ENCODE peak calls at places on chromosomes 4 and X, in six cellular contexts. G is NCI-H69, O is GM12892, R is glutamatergic neuron, K is posterior cingulate gyrus, N is T-cell. U is an unnamed sample.

GRCh38 chr4:7480423-7480822 is 45.7 kb upstream of the PSAPL1 start:
- DNase-seq in G (no peak), O (no peak), R (no peak), K (no peak), N (no peak), U (no peak)

GRCh38 chr4:41693629-41694028 is 54.9 kb downstream of the PHOX2B start:
- DNase-seq in G (peak), O (no peak), R (no peak), K (no peak), N (no peak), U (peak)

GRCh38 chrX:54358424-54359211 is 772 bp upstream of the WNK3 start:
- DNase-seq in G (peak), O (peak), R (peak), K (peak), N (peak), U (peak)

GRCh38 chr4:156685308-156685707 is 286.3 kb downstream of the PDGFC start:
- DNase-seq in G (no peak), O (no peak), R (no peak), K (no peak), N (no peak), U (peak)

GRCh38 chr4:173237722-173238121 is 69.1 kb downstream of the GALNT7 start:
- DNase-seq in G (peak), O (no peak), R (no peak), K (no peak), N (no peak), U (no peak)

GRCh38 chr4:142404191-142404611 is 441.9 kb downstream of the INPP4B start:
- DNase-seq in G (no peak), O (no peak), R (no peak), K (no peak), N (no peak), U (peak)

GRCh38 chrX:139052461-139052860 is 340.9 kb upstream of the FGF13 start:
- DNase-seq in G (no peak), O (no peak), R (no peak), K (no peak), N (no peak), U (no peak)

GRCh38 chr4:157978680-157979361 is 194.0 kb downstream of the GASK1B start:
- DNase-seq in G (peak), O (no peak), R (peak), K (peak), N (no peak), U (peak)

GRCh38 chr4:6298035-6298434 is 28.4 kb downstream of the WFS1 start:
- DNase-seq in G (no peak), O (no peak), R (no peak), K (no peak), N (no peak), U (peak)

GRCh38 chr4:84497220-84497834 is 1.8 kb downstream of the NKX6-1 start:
- DNase-seq in G (no peak), O (no peak), R (peak), K (no peak), N (no peak), U (peak)

GRCh38 chr4:138910914-138911336 is 104.7 kb upstream of the NOCT start:
- DNase-seq in G (peak), O (no peak), R (no peak), K (peak), N (no peak), U (peak)

GRCh38 chr4:48578132-48578964 is 88.3 kb downstream of the ZAR1 start:
- DNase-seq in G (peak), O (no peak), R (peak), K (peak), N (peak), U (peak)

GRCh38 chr4:87567191-87567590 is 38.0 kb upstream of the SPARCL1 start:
- DNase-seq in G (no peak), O (no peak), R (no peak), K (no peak), N (no peak), U (no peak)

GRCh38 chr4:163680390-163681098 is 186.1 kb downstream of the TMA16 start:
- DNase-seq in G (no peak), O (no peak), R (no peak), K (no peak), N (no peak), U (peak)

GRCh38 chr4:110211007-110211769 is 12.8 kb upstream of the ELOVL6 start:
- DNase-seq in G (peak), O (peak), R (no peak), K (no peak), N (peak), U (peak)

GRCh38 chr4:165398570-165398969 is 19.8 kb downstream of the CPE start:
- DNase-seq in G (peak), O (no peak), R (peak), K (no peak), N (no peak), U (peak)

GRCh38 chr4:3251691-3252479 is 2.9 kb downstream of the MSANTD1 start:
- DNase-seq in G (peak), O (no peak), R (peak), K (no peak), N (no peak), U (no peak)

GRCh38 chrX:142186103-142186502 is 19.0 kb downstream of the MAGEC2 start:
- DNase-seq in G (no peak), O (no peak), R (no peak), K (no peak), N (no peak), U (no peak)

GRCh38 chr4:76125816-76126215 is 22.4 kb downstream of the NUP54 start:
- DNase-seq in G (no peak), O (no peak), R (no peak), K (no peak), N (no peak), U (no peak)

GRCh38 chr4:52984469-52984868 is 122.4 kb downstream of the RASL11B start:
- DNase-seq in G (no peak), O (no peak), R (no peak), K (no peak), N (no peak), U (peak)

GRCh38 chrX:69538321-69538876 is 34.3 kb downstream of the NALF2 start:
- DNase-seq in G (peak), O (peak), R (peak), K (peak), N (peak), U (peak)

GRCh38 chr4:101264993-101265815 is 82.1 kb downstream of the PPP3CA start:
- DNase-seq in G (no peak), O (no peak), R (no peak), K (no peak), N (no peak), U (no peak)

GRCh38 chr4:158532556-158533231 is 11.0 kb downstream of the RXFP1 start:
- DNase-seq in G (no peak), O (no peak), R (no peak), K (no peak), N (no peak), U (no peak)

GRCh38 chr4:118288097-118288496 is 64.7 kb downstream of the PRSS12 start:
- DNase-seq in G (no peak), O (no peak), R (no peak), K (no peak), N (no peak), U (peak)

GRCh38 chrX:123206222-123206621 is 22.1 kb downstream of the GRIA3 start:
- DNase-seq in G (no peak), O (no peak), R (peak), K (no peak), N (no peak), U (no peak)

GRCh38 chrX:103554687-103555417 is 30.5 kb upstream of the TCEAL4 start:
- DNase-seq in G (no peak), O (peak), R (peak), K (peak), N (peak), U (peak)

GRCh38 chrX:13599491-13599890 is 30.1 kb downstream of the EGFL6 start:
- DNase-seq in G (peak), O (no peak), R (no peak), K (no peak), N (no peak), U (peak)

GRCh38 chr4:105895324-105895608 is at the start of gene NPNT:
- DNase-seq in G (peak), O (peak), R (peak), K (peak), N (no peak), U (peak)

U was measured in mesenchymal stem cell.